ENCODE peak calls at places on chromosome 5, in ten cellular contexts. G, A, M, N, I, L, K, Z, R and O are unnamed samples.

GRCh38 chr5:9025942-9026341 is 519.9 kb downstream of the SEMA5A start:
- DNase-seq in N (no peak), L (no peak), K (no peak), I (no peak), M (no peak), R (no peak), Z (no peak), G (no peak), A (no peak), O (no peak)

GRCh38 chr5:126658526-126658925 is 57.8 kb downstream of the PHAX start:
- DNase-seq in G (no peak), M (no peak), K (no peak), Z (no peak), I (no peak), R (no peak), A (no peak), N (no peak), L (no peak), O (no peak)

GRCh38 chr5:135434591-135435466 is 12.3 kb downstream of the DCANP1 start:
- DNase-seq in M (peak; percentile 34), L (no peak), G (no peak), Z (no peak), A (no peak), N (no peak), K (peak; percentile 52), R (no peak), I (no peak), O (no peak)

GRCh38 chr5:164052536-164053090 is 547.2 kb downstream of the MAT2B start:
- DNase-seq in N (no peak), L (no peak), A (no peak), R (no peak), Z (no peak), M (no peak), K (peak; percentile 13), G (no peak), I (no peak), O (peak; percentile 63)

GRCh38 chr5:68489556-68489955 is 274.0 kb downstream of the PIK3R1 start:
- DNase-seq in M (no peak), I (no peak), G (no peak), N (no peak), K (no peak), A (no peak), L (no peak), Z (no peak), R (no peak), O (no peak)

GRCh38 chr5:95216136-95216955 is 68.5 kb downstream of the MCTP1 start:
- DNase-seq in I (no peak), K (peak; percentile 5), L (no peak), G (no peak), A (no peak), Z (no peak), N (no peak), M (no peak), R (no peak), O (no peak)

GRCh38 chr5:138873096-138873885 is 1.8 kb downstream of the LRRTM2 start:
- DNase-seq in A (no peak), N (no peak), L (no peak), K (no peak), M (no peak), G (no peak), I (no peak), Z (no peak), R (no peak), O (no peak)

GRCh38 chr5:156137482-156137881 is 189.5 kb upstream of the SGCD start:
- DNase-seq in Z (no peak), G (no peak), N (no peak), L (no peak), K (peak; percentile 26), R (no peak), M (no peak), I (no peak), A (no peak), O (no peak)

GRCh38 chr5:150593996-150594395 is 46.5 kb upstream of the SYNPO start:
- DNase-seq in M (no peak), I (no peak), A (no peak), N (no peak), L (no peak), K (no peak), G (no peak), R (no peak), Z (no peak), O (no peak)

GRCh38 chr5:107478068-107478641 is 192.6 kb downstream of the EFNA5 start:
- DNase-seq in L (no peak), Z (no peak), M (no peak), K (no peak), A (no peak), R (no peak), G (no peak), I (no peak), N (no peak), O (no peak)

GRCh38 chr5:133359861-133360260 is 252.5 kb downstream of the FSTL4 start:
- DNase-seq in N (no peak), K (no peak), G (no peak), I (no peak), R (no peak), Z (no peak), M (no peak), L (no peak), A (no peak), O (no peak)

GRCh38 chr5:178836628-178837027 is 23.1 kb upstream of the ZNF354B start:
- DNase-seq in G (no peak), L (no peak), I (no peak), R (no peak), K (no peak), N (no peak), Z (no peak), A (no peak), M (no peak), O (no peak)

GRCh38 chr5:91382530-91383026 is 539 bp downstream of the ARRDC3 start:
- DNase-seq in A (no peak), Z (no peak), I (no peak), M (no peak), G (no peak), N (no peak), L (peak; percentile 21), K (peak; percentile 61), R (peak; percentile 25), O (no peak)

GRCh38 chr5:84301535-84301934 is 83.1 kb downstream of the EDIL3 start:
- DNase-seq in G (no peak), K (peak; percentile 19), R (no peak), L (no peak), N (no peak), Z (no peak), I (no peak), M (no peak), A (no peak), O (no peak)

GRCh38 chr5:171710451-171711024 is 75.1 kb upstream of the SMIM23 start:
- DNase-seq in L (no peak), Z (no peak), N (no peak), K (peak; percentile 6), I (no peak), A (no peak), G (no peak), R (no peak), M (no peak), O (no peak)

GRCh38 chr5:61631438-61631941 is 299.4 kb downstream of the ZSWIM6 start:
- DNase-seq in Z (no peak), A (no peak), K (peak; percentile 28), G (no peak), N (no peak), L (no peak), I (no peak), M (no peak), R (peak; percentile 4), O (no peak)

GRCh38 chr5:62671479-62671878 is 92.9 kb downstream of the LRRC70 start:
- DNase-seq in L (no peak), R (no peak), I (no peak), K (no peak), Z (no peak), N (no peak), G (no peak), A (no peak), M (no peak), O (no peak)

GRCh38 chr5:80308526-80308925 is 11.3 kb upstream of the SPZ1 start:
- DNase-seq in Z (no peak), K (no peak), N (no peak), L (no peak), I (no peak), R (no peak), G (no peak), M (no peak), A (no peak), O (no peak)

GRCh38 chr5:158951951-158952545 is 147.7 kb downstream of the EBF1 start:
- DNase-seq in Z (peak; percentile 25), L (no peak), K (no peak), A (no peak), G (no peak), I (no peak), R (no peak), M (no peak), N (no peak), O (no peak)

GRCh38 chr5:26121343-26121742 is 917.0 kb downstream of the CDH9 start:
- DNase-seq in Z (peak; percentile 11), K (no peak), A (no peak), M (no peak), L (no peak), G (no peak), N (no peak), R (no peak), I (no peak), O (no peak)

GRCh38 chr5:122426301-122426700 is 114.3 kb downstream of the SNCAIP start:
- DNase-seq in G (no peak), Z (no peak), R (no peak), M (no peak), I (no peak), A (no peak), L (no peak), K (no peak), N (no peak), O (no peak)

GRCh38 chr5:129405222-129405621 is 54.9 kb upstream of the ADAMTS19 start:
- DNase-seq in N (no peak), M (no peak), R (no peak), L (no peak), K (no peak), G (no peak), A (no peak), I (no peak), Z (no peak), O (no peak)

GRCh38 chr5:96893342-96893741 is 17.0 kb downstream of the ERAP2 start:
- DNase-seq in N (no peak), R (peak; percentile 88), Z (no peak), A (peak; percentile 22), M (peak; percentile 50), I (peak; percentile 70), L (no peak), K (peak; percentile 68), G (no peak), O (peak; percentile 45)

GRCh38 chr5:17431272-17432050 is 66.6 kb upstream of the TAF11L2 start:
- DNase-seq in L (no peak), I (no peak), N (no peak), A (no peak), K (no peak), R (no peak), Z (no peak), G (no peak), M (no peak), O (no peak)

GRCh38 chr5:125093776-125094175 is 347.3 kb upstream of the ZNF608 start:
- DNase-seq in K (peak; percentile 83), Z (peak; percentile 3), L (no peak), N (no peak), I (peak; percentile 48), G (no peak), M (peak; percentile 86), A (peak; percentile 13), R (peak; percentile 86), O (no peak)

GRCh38 chr5:156684216-156684615 is 165.9 kb upstream of the PPP1R2B start:
- DNase-seq in M (no peak), N (no peak), I (no peak), L (no peak), R (no peak), A (no peak), Z (no peak), G (no peak), K (no peak), O (no peak)

GRCh38 chr5:91269198-91269597 is 113.9 kb downstream of the ARRDC3 start:
- DNase-seq in G (no peak), A (no peak), M (no peak), I (no peak), N (no peak), K (no peak), L (no peak), Z (no peak), R (no peak), O (no peak)

GRCh38 chr5:92337772-92338234 is 954.7 kb upstream of the ARRDC3 start:
- DNase-seq in L (no peak), N (no peak), K (peak; percentile 80), G (no peak), Z (no peak), R (no peak), A (peak; percentile 3), I (no peak), M (peak; percentile 63), O (no peak)